ENCODE peak calls at places on chromosomes 7 and 10, in four cellular contexts. V, X, E and T are unnamed samples.

GRCh38 chr7:48511021-48511579 is 339.8 kb downstream of the ABCA13 start:
- DNase-seq in X (no peak), V (no peak), E (no peak), T (peak)

GRCh38 chr7:126727930-126728331 is 524.8 kb downstream of the GRM8 start:
- DNase-seq in V (no peak), E (peak), X (no peak), T (peak)

GRCh38 chr7:37683263-37684120 is at the start of gene GPR141:
- DNase-seq in E (peak), X (no peak), V (no peak), T (peak)

GRCh38 chr10:66827353-66827752 is 98.5 kb upstream of the LRRTM3 start:
- DNase-seq in V (no peak), X (no peak), E (no peak), T (peak)

GRCh38 chr7:158695726-158696452 is 8.7 kb downstream of the NCAPG2 start:
- DNase-seq in E (peak), X (peak), V (peak), T (peak)

GRCh38 chr7:97078023-97078988 is 39.2 kb upstream of the SDHAF3 start:
- DNase-seq in V (no peak), X (no peak), E (peak), T (no peak)

GRCh38 chr7:20647051-20647450 is 31.6 kb downstream of the ABCB5 start:
- DNase-seq in V (no peak), X (no peak), E (no peak), T (no peak)

GRCh38 chr10:124508070-124508667 is 46.5 kb downstream of the LHPP start:
- DNase-seq in V (no peak), E (no peak), X (no peak), T (no peak)

GRCh38 chr10:33286186-33286934 is 48.1 kb downstream of the NRP1 start:
- DNase-seq in V (no peak), E (no peak), X (no peak), T (no peak)

GRCh38 chr7:12670759-12671545 is 16.5 kb upstream of the ARL4A start:
- DNase-seq in X (no peak), V (no peak), E (peak), T (no peak)

GRCh38 chr10:104028146-104028545 is 57.5 kb downstream of the COL17A1 start:
- DNase-seq in E (peak), V (peak), X (peak), T (peak)
- TF ChIP-seq CTCF in E (no peak), V (peak), X (peak), T (peak)

GRCh38 chr7:7654964-7655363 is 14.4 kb downstream of the UMAD1 start:
- DNase-seq in V (no peak), E (no peak), X (no peak), T (no peak)

GRCh38 chr7:7651479-7651878 is 10.9 kb downstream of the UMAD1 start:
- DNase-seq in V (no peak), E (no peak), X (no peak), T (no peak)

GRCh38 chr7:7650682-7651206 is 10.2 kb downstream of the UMAD1 start:
- DNase-seq in E (no peak), V (no peak), X (no peak), T (no peak)

GRCh38 chr7:7653140-7653539 is 12.6 kb downstream of the UMAD1 start:
- DNase-seq in X (no peak), E (no peak), V (no peak), T (no peak)

GRCh38 chr7:7653568-7654187 is 13.1 kb downstream of the UMAD1 start:
- DNase-seq in V (peak), X (peak), E (peak), T (peak)
- H3K4me3 ChIP-seq in V (no peak), X (no peak), E (no peak), T (no peak)

DNA sequence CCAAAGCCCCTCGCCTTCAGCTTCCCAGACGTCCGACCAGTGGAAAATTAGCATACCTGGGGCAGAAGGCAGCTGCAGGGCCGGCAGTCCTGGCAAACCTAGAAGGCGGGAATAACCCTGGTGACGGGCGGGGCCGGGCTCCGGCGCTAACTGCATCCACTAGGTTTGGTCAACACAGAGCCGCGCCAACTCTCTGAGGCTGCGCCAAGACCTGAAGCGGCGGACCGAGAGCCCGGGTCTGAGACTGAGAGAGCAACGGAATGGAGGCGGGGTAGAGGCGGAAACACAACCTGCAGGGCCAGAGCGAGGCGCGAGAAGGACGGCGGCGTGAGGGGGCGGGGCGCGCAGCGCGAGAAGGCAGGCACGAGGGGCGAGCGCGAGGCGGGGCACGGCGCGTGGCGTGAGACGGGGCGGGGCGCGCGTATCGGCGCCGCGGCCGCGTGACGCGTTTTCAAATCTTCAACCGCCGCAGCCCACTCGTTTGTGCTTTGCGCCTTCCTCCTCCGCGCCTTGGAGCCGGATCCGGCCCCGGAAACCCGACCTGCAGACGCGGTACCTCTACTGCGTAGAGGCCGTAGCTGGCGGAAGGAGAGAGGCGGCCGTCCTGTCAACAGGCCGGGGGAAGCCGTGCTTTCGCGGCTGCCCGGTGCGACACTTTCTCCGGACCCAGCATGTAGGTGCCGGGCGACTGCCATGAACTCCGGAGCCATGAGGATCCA is at the start of the genes DBF4 and SLC25A40:
- DNase-seq in X (peak), E (peak), V (peak), T (peak)
- TF ChIP-seq CTCF in X (no peak), E (no peak), V (no peak), T (no peak)

GRCh38 chr10:132059760-132060508 is 5.8 kb upstream of the JAKMIP3 start:
- DNase-seq in V (no peak), E (no peak), X (no peak), T (no peak)
- H3K4me3 ChIP-seq in V (no peak), E (no peak), X (no peak), T (no peak)

GRCh38 chr7:23357190-23358093 is 58.3 kb downstream of the MALSU1 start:
- DNase-seq in X (peak), E (peak), V (peak), T (peak)
- TF ChIP-seq CTCF in X (peak), E (peak), V (peak), T (peak)

DNA sequence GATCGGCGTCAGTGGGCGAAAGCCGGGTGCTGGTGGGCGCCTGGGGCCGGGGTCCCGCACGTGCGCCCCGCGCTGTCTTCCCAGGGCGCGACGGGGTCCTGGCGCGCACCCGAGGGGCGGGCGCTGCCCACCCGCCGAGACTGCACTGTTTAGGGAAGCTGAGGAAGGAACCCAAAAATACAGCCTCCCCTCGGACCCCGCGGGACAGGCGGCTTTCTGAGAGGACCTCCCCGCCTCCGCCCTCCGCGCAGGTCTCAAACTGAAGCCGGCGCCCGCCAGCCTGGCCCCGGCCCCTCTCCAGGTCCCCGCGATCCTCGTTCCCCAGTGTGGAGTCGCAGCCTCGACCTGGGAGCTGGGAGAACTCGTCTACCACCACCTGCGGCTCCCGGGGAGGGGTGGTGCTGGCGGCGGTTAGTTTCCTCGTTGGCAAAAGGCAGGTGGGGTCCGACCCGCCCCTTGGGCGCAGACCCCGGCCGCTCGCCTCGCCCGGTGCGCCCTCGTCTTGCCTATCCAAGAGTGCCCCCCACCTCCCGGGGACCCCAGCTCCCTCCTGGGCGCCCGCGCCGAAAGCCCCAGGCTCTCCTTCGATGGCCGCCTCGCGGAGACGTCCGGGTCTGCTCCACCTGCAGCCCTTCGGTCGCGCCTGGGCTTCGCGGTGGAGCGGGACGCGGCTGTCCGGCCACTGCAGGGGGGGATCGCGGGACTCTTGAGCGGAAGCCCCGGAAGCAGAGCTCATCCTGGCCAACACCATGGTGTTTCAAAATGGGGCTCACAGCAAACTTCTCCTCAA is 1.1 kb downstream of the EGFR start:
- DNase-seq in V (peak), E (no peak), X (peak), T (no peak)
- H3K4me3 ChIP-seq in V (peak), E (no peak), X (peak), T (peak)

GRCh38 chr10:46229144-46229563 is 57.6 kb upstream of the ANTXRL start:
- DNase-seq in X (peak), E (peak), V (peak), T (no peak)
- TF ChIP-seq CTCF in X (peak), E (peak), V (peak), T (peak)

GRCh38 chr7:70681111-70681846 is 450.7 kb upstream of the GALNT17 start:
- DNase-seq in E (no peak), X (no peak), V (peak), T (no peak)
- H3K4me3 ChIP-seq in E (no peak), X (no peak), V (peak), T (no peak)

DNA sequence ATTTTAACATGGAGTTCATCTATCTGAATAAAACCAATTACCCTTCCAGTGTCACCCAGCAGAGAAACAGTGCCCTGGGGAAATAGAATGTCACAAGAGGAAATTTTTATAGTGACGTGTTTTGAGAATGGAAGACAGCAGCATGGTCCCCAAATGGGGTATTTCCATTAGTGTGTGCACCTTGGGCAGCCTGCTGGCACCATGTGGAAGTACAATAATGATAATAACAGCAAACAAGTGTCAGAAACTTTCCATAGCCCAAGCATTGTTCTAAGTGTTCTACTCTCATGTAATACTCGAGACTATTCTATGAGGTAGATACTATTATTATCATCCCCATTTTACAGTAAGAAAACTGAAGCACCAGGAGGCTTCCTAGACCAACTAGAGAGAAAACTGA is 2.2 kb upstream of the PDE1C start:
- DNase-seq in V (no peak), E (no peak), X (no peak), T (no peak)
- TF ChIP-seq CTCF in V (peak), E (no peak), X (peak), T (no peak)

GRCh38 chr7:379456-380225 is 89.7 kb downstream of the FOXL3 start:
- DNase-seq in X (no peak), E (no peak), V (peak), T (no peak)
- H3K4me3 ChIP-seq in X (no peak), E (no peak), V (peak), T (no peak)